ENCODE peak calls at places on chromosome 14, in nine cellular contexts. S is skeletal muscle cell; E is cardiac muscle cell; R is mucosa of descending colon; O is CD4-positive, alpha-beta memory T cell; J is aorta; V is effector memory CD4-positive, alpha-beta T cell; D is stomach; A is body of pancreas. U is an unnamed sample.

GRCh38 chr14:52111583-52111982 is 42.7 kb upstream of the NID2 start:
- DNase-seq in E (peak), O (no peak), J (no peak), V (no peak), A (no peak), R (no peak), S (no peak), D (no peak), U (no peak)

GRCh38 chr14:75306917-75307699 is 28.5 kb downstream of the FOS start:
- DNase-seq in J (no peak), A (no peak), E (no peak), S (no peak), V (no peak), D (no peak), R (no peak), O (no peak), U (no peak)

GRCh38 chr14:69625299-69626131 is 14.1 kb downstream of the SUSD6 start:
- DNase-seq in E (peak), A (peak), R (peak), D (peak), S (no peak), J (peak), O (peak), V (peak), U (no peak)

GRCh38 chr14:41604793-41605534 is 1.7 kb upstream of the LRFN5 start:
- DNase-seq in R (peak), J (no peak), V (no peak), E (peak), A (peak), S (peak), D (no peak), O (no peak), U (no peak)

GRCh38 chr14:34604990-34605389 is 25.0 kb downstream of the SNX6 start:
- DNase-seq in R (no peak), V (no peak), O (no peak), D (no peak), J (no peak), E (peak), S (no peak), A (no peak), U (no peak)

GRCh38 chr14:33767721-33768457 is 183.0 kb downstream of the EGLN3 start:
- DNase-seq in S (peak), D (no peak), O (no peak), A (no peak), J (no peak), R (no peak), E (peak), V (no peak), U (no peak)

GRCh38 chr14:60102389-60102788 is 10.7 kb downstream of the PCNX4 start:
- DNase-seq in A (no peak), E (peak), D (no peak), R (no peak), O (no peak), J (no peak), V (no peak), S (peak), U (no peak)

GRCh38 chr14:31268216-31268615 is 60.6 kb upstream of the HECTD1 start:
- DNase-seq in V (no peak), A (no peak), O (no peak), S (no peak), E (no peak), R (no peak), D (no peak), J (no peak), U (no peak)

GRCh38 chr14:25049127-25049558 is 804 bp downstream of the STXBP6 start:
- DNase-seq in A (peak), S (no peak), V (no peak), D (no peak), E (peak), R (no peak), O (no peak), J (peak), U (no peak)

GRCh38 chr14:22518073-22518472 is 71.0 kb downstream of the DAD1 start:
- DNase-seq in D (no peak), O (no peak), E (no peak), J (no peak), V (no peak), S (no peak), R (no peak), A (no peak), U (no peak)

DNA sequence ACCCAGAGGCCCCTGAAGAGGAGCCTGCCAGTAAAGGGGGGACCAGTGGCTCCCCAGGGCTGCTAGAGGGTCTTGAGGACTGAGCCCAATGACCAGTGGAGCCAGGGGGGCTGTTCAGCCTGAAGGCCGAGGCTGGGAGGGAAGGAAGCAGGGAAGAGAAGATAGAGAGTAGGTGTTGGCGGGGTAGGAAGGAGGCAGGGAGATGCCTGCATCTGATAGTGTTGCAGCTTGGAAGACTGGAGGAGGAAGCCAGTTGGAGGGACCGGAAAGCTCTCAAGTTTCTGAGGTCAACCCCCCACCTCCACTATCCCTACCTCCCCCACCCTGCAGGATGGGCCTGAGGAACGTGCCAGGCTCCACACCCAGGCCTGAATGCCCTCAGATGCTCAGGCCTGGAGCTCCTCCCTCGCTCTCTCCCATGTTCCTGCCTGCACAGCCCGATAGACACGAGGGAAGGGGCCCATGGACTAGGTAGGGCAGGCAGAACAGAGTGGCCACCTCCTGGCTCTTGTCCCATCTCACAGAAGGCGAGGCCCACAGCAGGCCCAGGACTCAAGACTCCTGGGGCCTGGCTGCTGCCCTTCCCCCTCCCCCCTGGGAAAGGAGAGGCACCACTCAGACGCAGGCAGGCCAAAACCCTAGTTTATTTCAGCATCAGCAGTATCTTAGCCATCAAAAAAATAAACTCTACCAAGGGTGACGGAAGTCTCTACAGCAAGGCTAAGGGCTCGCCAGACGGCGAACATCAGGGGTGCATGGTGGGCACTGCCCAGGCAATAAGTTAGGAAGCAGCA is 3.4 kb downstream of the CKB start:
- DNase-seq in V (no peak), O (no peak), R (peak), J (peak), E (peak), S (no peak), A (no peak), D (peak), U (no peak)
- H3K4me3 ChIP-seq in V (no peak), O (no peak), R (no peak), J (no peak), E (no peak), S (no peak), A (no peak), D (no peak), U (no peak)

DNA sequence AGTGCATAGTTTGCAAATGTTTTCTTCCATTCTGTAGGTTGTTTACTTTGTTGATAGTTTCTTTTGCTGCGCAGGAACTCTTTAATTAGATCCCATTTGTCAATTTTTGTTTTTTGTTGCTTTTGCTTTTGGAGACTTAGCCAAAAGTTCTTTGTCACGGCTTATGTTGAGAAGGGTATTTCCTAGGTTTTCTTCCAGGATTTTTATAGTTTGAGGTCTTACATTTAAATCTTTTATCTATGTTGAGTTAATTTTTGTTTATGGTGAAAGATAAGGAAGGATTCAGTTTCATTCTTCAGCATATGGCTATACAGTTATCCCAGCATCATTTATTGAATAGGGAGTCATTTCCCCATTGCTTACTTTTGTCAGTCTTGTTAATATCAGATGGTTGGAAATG is 51.9 kb downstream of the SYNE2 start:
- DNase-seq in R (no peak), S (no peak), V (no peak), J (no peak), E (no peak), O (no peak), A (no peak), D (no peak), U (no peak)
- H3K4me3 ChIP-seq in R (no peak), S (no peak), V (no peak), J (no peak), E (no peak), O (no peak), A (no peak), D (no peak), U (no peak)

GRCh38 chr14:55805250-55805649 is 225.2 kb downstream of the KTN1 start:
- DNase-seq in O (no peak), V (no peak), A (no peak), E (no peak), S (no peak), J (no peak), D (no peak), R (no peak), U (no peak)

GRCh38 chr14:55807536-55807935 is 227.5 kb downstream of the KTN1 start:
- DNase-seq in J (no peak), V (no peak), R (no peak), A (no peak), O (no peak), D (no peak), E (no peak), S (no peak), U (no peak)

GRCh38 chr14:55807992-55808391 is 228.0 kb downstream of the KTN1 start:
- DNase-seq in R (no peak), V (no peak), O (no peak), D (no peak), E (no peak), J (no peak), S (no peak), A (no peak), U (no peak)

GRCh38 chr14:55804198-55804553 is 224.2 kb downstream of the KTN1 start:
- DNase-seq in J (no peak), O (no peak), D (no peak), A (no peak), R (no peak), S (no peak), V (no peak), E (no peak), U (no peak)

GRCh38 chr14:55807059-55807499 is 227.1 kb downstream of the KTN1 start:
- DNase-seq in S (peak), A (peak), O (peak), V (peak), J (peak), D (peak), R (peak), E (peak), U (no peak)
- H3K4me3 ChIP-seq in S (no peak), A (no peak), O (no peak), V (no peak), J (no peak), D (no peak), R (no peak), E (no peak), U (no peak)

DNA sequence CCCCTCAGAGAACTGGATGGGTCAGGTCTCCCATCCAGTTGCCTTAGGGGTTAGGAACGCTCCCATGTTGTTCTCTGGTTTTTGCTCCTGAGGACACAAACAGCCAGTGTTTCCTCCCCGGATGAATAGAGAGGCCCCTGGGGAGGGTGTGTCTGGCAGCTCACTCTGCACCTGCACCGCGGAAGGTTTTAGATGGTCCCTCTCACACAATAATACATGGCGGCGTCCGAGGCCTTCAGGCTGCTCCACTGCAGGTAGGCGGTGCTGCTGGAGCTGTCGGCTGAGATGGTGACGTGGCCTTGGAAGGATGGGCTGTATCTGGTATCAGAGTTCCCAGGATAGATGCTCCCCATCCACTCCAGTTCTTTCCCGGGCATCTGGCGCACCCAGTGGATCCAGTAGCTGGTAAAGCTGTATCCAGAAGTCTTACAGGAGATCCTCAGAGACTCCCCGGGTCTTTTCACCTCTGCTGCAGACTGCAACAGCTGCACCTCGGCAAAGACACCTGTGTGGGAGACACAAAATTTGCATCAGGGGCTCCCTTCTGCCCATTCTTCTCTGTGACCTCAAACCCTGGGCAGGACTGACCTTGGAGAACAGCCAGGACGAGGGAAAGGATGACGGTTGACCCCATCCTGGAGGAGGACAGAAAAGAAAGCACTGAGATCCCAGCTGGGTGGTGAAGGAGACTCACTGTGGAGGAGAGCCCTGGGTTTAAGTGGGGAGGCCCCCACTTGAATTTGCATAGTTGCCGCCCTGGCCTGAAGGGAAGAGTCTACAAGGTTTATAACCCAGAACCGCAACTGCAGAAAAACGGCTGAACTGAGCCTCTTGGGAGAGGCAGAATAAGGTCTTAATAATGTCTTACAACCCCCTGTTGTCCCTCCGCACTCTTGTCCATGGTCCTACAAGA is 1324.8 kb downstream of the TMEM121 start:
- DNase-seq in O (no peak), A (no peak), V (no peak), D (no peak), J (no peak), S (no peak), E (no peak), R (peak), U (no peak)
- H3K4me3 ChIP-seq in O (no peak), A (no peak), V (no peak), D (no peak), J (no peak), S (no peak), E (no peak), R (no peak), U (no peak)

GRCh38 chr14:32606297-32606696 is 277.2 kb downstream of the AKAP6 start:
- DNase-seq in O (no peak), R (no peak), D (no peak), E (peak), A (no peak), J (no peak), S (no peak), V (no peak), U (no peak)
- H3K4me3 ChIP-seq in O (no peak), R (no peak), D (no peak), E (no peak), A (no peak), J (no peak), S (no peak), V (no peak), U (no peak)

GRCh38 chr14:101354726-101355125 is 206.6 kb upstream of the DIO3 start:
- DNase-seq in D (peak), E (no peak), A (peak), V (no peak), R (no peak), O (no peak), S (no peak), J (peak), U (no peak)

GRCh38 chr14:101355284-101355683 is 206.0 kb upstream of the DIO3 start:
- DNase-seq in D (peak), A (no peak), O (no peak), S (no peak), R (no peak), J (peak), E (no peak), V (no peak), U (no peak)

GRCh38 chr14:101352567-101352966 is 208.7 kb upstream of the DIO3 start:
- DNase-seq in J (no peak), E (no peak), A (no peak), D (peak), R (peak), V (no peak), S (no peak), O (no peak), U (no peak)

GRCh38 chr14:101351769-101352168 is 209.5 kb upstream of the DIO3 start:
- DNase-seq in A (no peak), D (peak), V (no peak), R (peak), O (no peak), J (no peak), S (no peak), E (no peak), U (no peak)

GRCh38 chr14:101353422-101353821 is 207.9 kb upstream of the DIO3 start:
- DNase-seq in E (no peak), O (no peak), V (no peak), J (no peak), D (no peak), A (no peak), R (no peak), S (no peak), U (no peak)
- H3K4me3 ChIP-seq in E (no peak), O (no peak), V (no peak), J (no peak), D (no peak), A (no peak), R (no peak), S (no peak), U (no peak)

DNA sequence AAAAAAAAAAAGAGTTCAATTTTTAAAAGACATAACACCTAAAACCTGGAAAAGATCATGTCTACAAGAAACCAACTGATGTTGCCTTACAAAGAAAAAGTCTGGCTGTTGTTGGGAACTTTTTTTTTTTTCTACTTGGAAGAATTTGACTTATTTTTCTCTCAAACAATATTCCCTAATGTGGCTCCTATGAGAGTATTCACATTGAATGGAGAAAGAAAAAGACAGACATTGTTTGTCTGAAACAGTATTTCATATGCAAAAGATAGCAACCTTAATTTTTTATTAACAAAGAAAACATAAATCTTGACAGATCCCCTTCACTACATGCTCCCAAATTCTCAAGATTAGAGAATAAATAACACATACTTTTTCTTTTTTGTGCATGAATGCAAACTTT is 5.0 kb upstream of the OTX2 start:
- DNase-seq in E (no peak), V (no peak), J (no peak), S (no peak), D (no peak), O (no peak), A (no peak), R (no peak), U (no peak)
- H3K4me3 ChIP-seq in E (no peak), V (no peak), J (no peak), S (no peak), D (no peak), O (no peak), A (no peak), R (no peak), U (no peak)

DNA sequence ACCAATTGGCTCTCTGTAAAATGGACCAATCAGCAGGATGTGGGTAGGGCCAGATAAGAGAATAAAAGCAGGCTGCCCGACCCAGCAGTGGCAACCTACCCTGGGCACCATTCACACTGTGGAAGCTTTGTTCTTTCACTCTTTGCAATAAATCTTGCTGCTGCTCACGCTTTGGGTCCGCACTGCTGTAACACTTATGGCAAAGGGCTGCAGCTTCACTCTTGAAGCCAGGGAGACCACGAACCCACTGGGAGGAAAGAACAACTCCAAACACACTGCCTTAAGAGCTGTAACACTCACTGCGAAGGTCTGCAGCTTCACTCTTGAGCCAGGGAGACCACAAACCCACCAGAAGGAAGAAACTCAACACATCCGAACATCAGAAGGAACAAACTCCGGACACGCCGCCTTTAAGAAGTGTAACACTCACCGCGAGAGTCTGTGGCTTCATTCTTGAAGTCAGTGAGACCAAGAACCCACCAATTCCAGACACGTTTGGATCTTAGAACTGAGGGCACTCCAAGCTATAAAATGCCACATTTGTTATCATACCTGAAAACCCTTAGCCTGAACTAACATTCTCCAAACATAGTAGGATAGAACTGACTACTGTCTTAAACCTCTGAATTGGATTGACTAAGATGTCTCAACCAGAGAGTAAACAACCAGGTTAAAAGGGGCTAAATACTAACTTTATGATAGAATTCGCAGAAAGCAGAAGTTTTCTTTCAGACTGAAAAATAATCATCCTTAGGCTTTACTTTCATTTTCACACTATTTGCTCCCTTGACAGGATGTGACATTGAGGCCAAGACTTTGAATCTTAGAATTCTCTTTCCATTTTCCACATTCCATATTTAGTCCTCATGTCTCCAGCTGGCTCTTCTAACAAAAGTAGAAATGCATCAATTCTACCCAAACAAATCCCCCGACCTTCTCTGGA is 33.6 kb downstream of the CDKL1 start:
- DNase-seq in R (no peak), O (peak), V (no peak), E (peak), D (no peak), J (no peak), S (no peak), A (no peak), U (no peak)
- H3K4me3 ChIP-seq in R (no peak), O (peak), V (peak), E (no peak), D (peak), J (no peak), S (peak), A (no peak), U (no peak)

GRCh38 chr14:62118461-62118860 is 356.2 kb downstream of the SNAPC1 start:
- DNase-seq in S (no peak), A (no peak), E (no peak), R (no peak), D (no peak), O (no peak), V (no peak), J (no peak), U (no peak)
- H3K4me3 ChIP-seq in S (no peak), A (no peak), E (no peak), R (no peak), D (no peak), O (no peak), V (no peak), J (no peak), U (no peak)

GRCh38 chr14:105087963-105088811 is 23.0 kb upstream of the GPR132 start:
- DNase-seq in V (no peak), D (peak), A (peak), R (peak), S (no peak), E (peak), J (peak), O (no peak), U (no peak)
- H3K4me3 ChIP-seq in V (peak), D (peak), A (no peak), R (no peak), S (peak), E (no peak), J (no peak), O (no peak), U (peak)

U was measured in AG04449.